ENCODE peak calls at places on chromosomes 11 and 22, in ten cellular contexts. One of them, this sample, is unnamed.

GRCh38 chr11:3831378-3832239 is 9.2 kb downstream of the RHOG start:
- DNase-seq in HFF-Myc: no peak
- DNase-seq in RWPE1: no peak
- DNase-seq in endodermal cell: no peak
- DNase-seq in stimulated activated CD8-positive, alpha-beta memory T cell treated with anti-CD3 and anti-CD28 coated beads, Interleukin-15, amount 100 ng/mL, for 4 hours: no peak
- DNase-seq in Caki2: no peak
- DNase-seq in GM12891: no peak
- DNase-seq in NCI-H1105: no peak
- DNase-seq in Daoy: no peak
- DNase-seq in activated CD4-positive, alpha-beta T cell treated with anti-CD3 and anti-CD28 coated beads, Interleukin-2, amount 10 ng/mL, durations not matched to agents 7 days and 5 days: no peak
- DNase-seq in this sample: no peak

GRCh38 chr11:78192223-78192719 is 3.6 kb downstream of the USP35 start:
- DNase-seq in endodermal cell: no peak
- DNase-seq in NCI-H1105: no peak
- DNase-seq in RWPE1: no peak
- DNase-seq in stimulated activated CD8-positive, alpha-beta memory T cell treated with anti-CD3 and anti-CD28 coated beads, Interleukin-15, amount 100 ng/mL, for 4 hours: no peak
- DNase-seq in GM12891: no peak
- DNase-seq in Caki2: no peak
- DNase-seq in HFF-Myc: no peak
- DNase-seq in activated CD4-positive, alpha-beta T cell treated with anti-CD3 and anti-CD28 coated beads, Interleukin-2, amount 10 ng/mL, durations not matched to agents 7 days and 5 days: no peak
- DNase-seq in Daoy: no peak
- DNase-seq in this sample: no peak

GRCh38 chr11:8019671-8020597 is 32.8 kb downstream of the EIF3F start:
- DNase-seq in stimulated activated CD8-positive, alpha-beta memory T cell treated with anti-CD3 and anti-CD28 coated beads, Interleukin-15, amount 100 ng/mL, for 4 hours: peak
- DNase-seq in Caki2: peak
- DNase-seq in endodermal cell: peak
- DNase-seq in RWPE1: peak
- DNase-seq in activated CD4-positive, alpha-beta T cell treated with anti-CD3 and anti-CD28 coated beads, Interleukin-2, amount 10 ng/mL, durations not matched to agents 7 days and 5 days: no peak
- DNase-seq in Daoy: peak
- DNase-seq in NCI-H1105: peak
- DNase-seq in HFF-Myc: no peak
- DNase-seq in GM12891: peak
- DNase-seq in this sample: no peak

GRCh38 chr22:44201556-44202129 is 20.9 kb downstream of the PARVG start:
- DNase-seq in stimulated activated CD8-positive, alpha-beta memory T cell treated with anti-CD3 and anti-CD28 coated beads, Interleukin-15, amount 100 ng/mL, for 4 hours: no peak
- DNase-seq in Caki2: no peak
- DNase-seq in GM12891: no peak
- DNase-seq in HFF-Myc: no peak
- DNase-seq in activated CD4-positive, alpha-beta T cell treated with anti-CD3 and anti-CD28 coated beads, Interleukin-2, amount 10 ng/mL, durations not matched to agents 7 days and 5 days: no peak
- DNase-seq in NCI-H1105: no peak
- DNase-seq in endodermal cell: no peak
- DNase-seq in Daoy: no peak
- DNase-seq in RWPE1: no peak
- DNase-seq in this sample: no peak

GRCh38 chr22:31019276-31019930 is 50.3 kb downstream of the TUG1 start:
- DNase-seq in endodermal cell: no peak
- DNase-seq in NCI-H1105: no peak
- DNase-seq in HFF-Myc: no peak
- DNase-seq in Caki2: no peak
- DNase-seq in Daoy: no peak
- DNase-seq in stimulated activated CD8-positive, alpha-beta memory T cell treated with anti-CD3 and anti-CD28 coated beads, Interleukin-15, amount 100 ng/mL, for 4 hours: no peak
- DNase-seq in RWPE1: no peak
- DNase-seq in GM12891: no peak
- DNase-seq in activated CD4-positive, alpha-beta T cell treated with anti-CD3 and anti-CD28 coated beads, Interleukin-2, amount 10 ng/mL, durations not matched to agents 7 days and 5 days: no peak
- DNase-seq in this sample: no peak

GRCh38 chr22:36790648-36791047 is 14.7 kb upstream of the IFT27 start:
- DNase-seq in NCI-H1105: no peak
- DNase-seq in GM12891: peak
- DNase-seq in RWPE1: no peak
- DNase-seq in endodermal cell: no peak
- DNase-seq in activated CD4-positive, alpha-beta T cell treated with anti-CD3 and anti-CD28 coated beads, Interleukin-2, amount 10 ng/mL, durations not matched to agents 7 days and 5 days: peak
- DNase-seq in stimulated activated CD8-positive, alpha-beta memory T cell treated with anti-CD3 and anti-CD28 coated beads, Interleukin-15, amount 100 ng/mL, for 4 hours: no peak
- DNase-seq in HFF-Myc: no peak
- DNase-seq in Daoy: no peak
- DNase-seq in Caki2: peak
- DNase-seq in this sample: no peak

GRCh38 chr11:40118026-40118425 is 1341.4 kb downstream of the LRRC4C start:
- DNase-seq in RWPE1: no peak
- DNase-seq in Caki2: no peak
- DNase-seq in GM12891: no peak
- DNase-seq in NCI-H1105: no peak
- DNase-seq in stimulated activated CD8-positive, alpha-beta memory T cell treated with anti-CD3 and anti-CD28 coated beads, Interleukin-15, amount 100 ng/mL, for 4 hours: no peak
- DNase-seq in endodermal cell: no peak
- DNase-seq in HFF-Myc: no peak
- DNase-seq in activated CD4-positive, alpha-beta T cell treated with anti-CD3 and anti-CD28 coated beads, Interleukin-2, amount 10 ng/mL, durations not matched to agents 7 days and 5 days: no peak
- DNase-seq in Daoy: no peak
- DNase-seq in this sample: no peak

GRCh38 chr11:69694781-69695180 is 9.0 kb downstream of the FGF19 start:
- DNase-seq in activated CD4-positive, alpha-beta T cell treated with anti-CD3 and anti-CD28 coated beads, Interleukin-2, amount 10 ng/mL, durations not matched to agents 7 days and 5 days: no peak
- DNase-seq in GM12891: no peak
- DNase-seq in endodermal cell: no peak
- DNase-seq in RWPE1: no peak
- DNase-seq in HFF-Myc: no peak
- DNase-seq in Caki2: no peak
- DNase-seq in Daoy: no peak
- DNase-seq in stimulated activated CD8-positive, alpha-beta memory T cell treated with anti-CD3 and anti-CD28 coated beads, Interleukin-15, amount 100 ng/mL, for 4 hours: no peak
- DNase-seq in NCI-H1105: no peak
- DNase-seq in this sample: no peak

GRCh38 chr22:23831261-23831660 is 7.5 kb downstream of the DERL3 start:
- DNase-seq in RWPE1: no peak
- DNase-seq in stimulated activated CD8-positive, alpha-beta memory T cell treated with anti-CD3 and anti-CD28 coated beads, Interleukin-15, amount 100 ng/mL, for 4 hours: no peak
- DNase-seq in GM12891: no peak
- DNase-seq in NCI-H1105: no peak
- DNase-seq in activated CD4-positive, alpha-beta T cell treated with anti-CD3 and anti-CD28 coated beads, Interleukin-2, amount 10 ng/mL, durations not matched to agents 7 days and 5 days: no peak
- DNase-seq in Daoy: no peak
- DNase-seq in HFF-Myc: no peak
- DNase-seq in Caki2: no peak
- DNase-seq in endodermal cell: no peak
- DNase-seq in this sample: no peak

GRCh38 chr11:118876261-118876660 is 7.4 kb upstream of the CXCR5 start:
- DNase-seq in stimulated activated CD8-positive, alpha-beta memory T cell treated with anti-CD3 and anti-CD28 coated beads, Interleukin-15, amount 100 ng/mL, for 4 hours: no peak
- DNase-seq in Caki2: no peak
- DNase-seq in GM12891: no peak
- DNase-seq in endodermal cell: no peak
- DNase-seq in HFF-Myc: no peak
- DNase-seq in Daoy: no peak
- DNase-seq in NCI-H1105: no peak
- DNase-seq in RWPE1: no peak
- DNase-seq in activated CD4-positive, alpha-beta T cell treated with anti-CD3 and anti-CD28 coated beads, Interleukin-2, amount 10 ng/mL, durations not matched to agents 7 days and 5 days: no peak
- DNase-seq in this sample: no peak

GRCh38 chr22:39309364-39309861 is 10.0 kb downstream of the RPL3 start:
- DNase-seq in GM12891: no peak
- DNase-seq in Caki2: no peak
- DNase-seq in activated CD4-positive, alpha-beta T cell treated with anti-CD3 and anti-CD28 coated beads, Interleukin-2, amount 10 ng/mL, durations not matched to agents 7 days and 5 days: no peak
- DNase-seq in NCI-H1105: no peak
- DNase-seq in HFF-Myc: no peak
- DNase-seq in stimulated activated CD8-positive, alpha-beta memory T cell treated with anti-CD3 and anti-CD28 coated beads, Interleukin-15, amount 100 ng/mL, for 4 hours: no peak
- DNase-seq in endodermal cell: peak
- DNase-seq in RWPE1: peak
- DNase-seq in Daoy: no peak
- DNase-seq in this sample: no peak

GRCh38 chr11:68009391-68010000 is 631 bp upstream of the ALDH3B1 start:
- DNase-seq in stimulated activated CD8-positive, alpha-beta memory T cell treated with anti-CD3 and anti-CD28 coated beads, Interleukin-15, amount 100 ng/mL, for 4 hours: no peak
- DNase-seq in activated CD4-positive, alpha-beta T cell treated with anti-CD3 and anti-CD28 coated beads, Interleukin-2, amount 10 ng/mL, durations not matched to agents 7 days and 5 days: peak
- DNase-seq in HFF-Myc: no peak
- DNase-seq in endodermal cell: no peak
- DNase-seq in Caki2: peak
- DNase-seq in NCI-H1105: no peak
- DNase-seq in GM12891: no peak
- DNase-seq in RWPE1: no peak
- DNase-seq in Daoy: no peak
- DNase-seq in this sample: no peak

GRCh38 chr11:75626692-75627536 is 41.9 kb downstream of the MAP6 start:
- DNase-seq in NCI-H1105: no peak
- DNase-seq in RWPE1: no peak
- DNase-seq in stimulated activated CD8-positive, alpha-beta memory T cell treated with anti-CD3 and anti-CD28 coated beads, Interleukin-15, amount 100 ng/mL, for 4 hours: no peak
- DNase-seq in HFF-Myc: no peak
- DNase-seq in endodermal cell: no peak
- DNase-seq in Daoy: peak
- DNase-seq in Caki2: no peak
- DNase-seq in GM12891: no peak
- DNase-seq in activated CD4-positive, alpha-beta T cell treated with anti-CD3 and anti-CD28 coated beads, Interleukin-2, amount 10 ng/mL, durations not matched to agents 7 days and 5 days: no peak
- DNase-seq in this sample: no peak